ENCODE peak calls at places on chromosomes 13 and 19, in nine cellular contexts. P, S, U, Q, H, X, D, L and W are unnamed samples.

GRCh38 chr19:9768175-9769112 is at the start of gene ZNF846:
- DNase-seq in D (no peak), U (peak; percentile 95), Q (peak; percentile 98), L (peak; percentile 96), S (peak; percentile 94), H (peak; percentile 97), X (peak; percentile 95), P (peak; percentile 96), W (peak; percentile 91)

GRCh38 chr13:111202745-111203144 is 87.6 kb downstream of the ARHGEF7 start:
- DNase-seq in S (no peak), U (no peak), D (peak; percentile 6), X (no peak), L (peak; percentile 93), P (peak; percentile 45), Q (no peak), H (peak; percentile 89), W (peak; percentile 37)

GRCh38 chr13:34611678-34612077 is 330.4 kb upstream of the NBEA start:
- DNase-seq in Q (no peak), D (no peak), S (no peak), H (peak; percentile 60), L (no peak), U (no peak), P (no peak), X (no peak), W (no peak)

GRCh38 chr13:79456656-79457365 is 24.1 kb upstream of the NDFIP2 start:
- DNase-seq in U (no peak), P (no peak), X (no peak), S (no peak), H (no peak), L (no peak), D (no peak), Q (no peak), W (no peak)

GRCh38 chr19:7611541-7612279 is 16.0 kb downstream of the CAMSAP3 start:
- DNase-seq in Q (no peak), D (no peak), L (no peak), H (no peak), X (no peak), U (no peak), P (no peak), S (no peak), W (peak; percentile 39)

GRCh38 chr19:4647676-4648644 is 8.6 kb downstream of the TNFAIP8L1 start:
- DNase-seq in D (no peak), X (no peak), S (peak; percentile 56), P (peak; percentile 85), U (no peak), H (no peak), L (no peak), Q (no peak), W (no peak)

GRCh38 chr13:35621989-35622388 is 145.5 kb upstream of the MAB21L1 start:
- DNase-seq in Q (no peak), H (no peak), P (no peak), S (no peak), X (no peak), D (no peak), L (peak; percentile 2), U (no peak), W (no peak)

GRCh38 chr13:109595466-109595865 is 190.9 kb downstream of the IRS2 start:
- DNase-seq in S (no peak), Q (no peak), L (no peak), H (no peak), X (no peak), D (no peak), P (no peak), U (no peak), W (no peak)

GRCh38 chr19:38944981-38945506 is 14.3 kb downstream of the MRPS12 start:
- DNase-seq in S (no peak), X (no peak), P (no peak), Q (peak; percentile 61), D (no peak), U (no peak), L (no peak), H (no peak), W (no peak)

GRCh38 chr13:41562083-41562482 is 104.7 kb downstream of the RGCC start:
- DNase-seq in Q (no peak), H (peak; percentile 95), X (no peak), S (peak; percentile 68), D (no peak), U (no peak), L (peak; percentile 92), P (peak; percentile 58), W (no peak)

GRCh38 chr13:33328691-33329090 is 43.1 kb upstream of the STARD13 start:
- DNase-seq in H (no peak), P (no peak), Q (no peak), D (no peak), S (no peak), U (no peak), X (no peak), L (no peak), W (no peak)

GRCh38 chr13:20993211-20993610 is 68.2 kb downstream of the LATS2 start:
- DNase-seq in H (no peak), D (no peak), P (no peak), S (no peak), Q (no peak), U (no peak), X (no peak), L (no peak), W (no peak)

GRCh38 chr19:51771369-51771768 is 10.4 kb downstream of the FPR2 start:
- DNase-seq in S (no peak), P (no peak), X (no peak), H (no peak), D (no peak), U (no peak), L (no peak), Q (no peak), W (no peak)

GRCh38 chr19:18202759-18203407 is 959 bp downstream of the RAB3A start:
- DNase-seq in U (peak; percentile 25), L (no peak), S (no peak), P (no peak), X (no peak), D (no peak), Q (peak; percentile 82), H (no peak), W (peak; percentile 16)

GRCh38 chr19:38596057-38596981 is 21.4 kb downstream of the MAP4K1 start:
- DNase-seq in H (no peak), X (no peak), S (peak; percentile 67), L (no peak), D (peak; percentile 71), Q (no peak), U (peak; percentile 50), P (no peak), W (no peak)

GRCh38 chr13:112255550-112256120 is 120.5 kb upstream of the SPACA7 start:
- DNase-seq in D (no peak), X (no peak), L (no peak), Q (no peak), U (no peak), S (no peak), H (no peak), P (no peak), W (no peak)

GRCh38 chr19:6062274-6062673 is 48.0 kb downstream of the RFX2 start:
- DNase-seq in S (peak; percentile 50), D (no peak), X (peak; percentile 79), Q (peak; percentile 78), U (peak; percentile 29), H (peak; percentile 58), L (no peak), P (peak; percentile 71), W (no peak)

DNA sequence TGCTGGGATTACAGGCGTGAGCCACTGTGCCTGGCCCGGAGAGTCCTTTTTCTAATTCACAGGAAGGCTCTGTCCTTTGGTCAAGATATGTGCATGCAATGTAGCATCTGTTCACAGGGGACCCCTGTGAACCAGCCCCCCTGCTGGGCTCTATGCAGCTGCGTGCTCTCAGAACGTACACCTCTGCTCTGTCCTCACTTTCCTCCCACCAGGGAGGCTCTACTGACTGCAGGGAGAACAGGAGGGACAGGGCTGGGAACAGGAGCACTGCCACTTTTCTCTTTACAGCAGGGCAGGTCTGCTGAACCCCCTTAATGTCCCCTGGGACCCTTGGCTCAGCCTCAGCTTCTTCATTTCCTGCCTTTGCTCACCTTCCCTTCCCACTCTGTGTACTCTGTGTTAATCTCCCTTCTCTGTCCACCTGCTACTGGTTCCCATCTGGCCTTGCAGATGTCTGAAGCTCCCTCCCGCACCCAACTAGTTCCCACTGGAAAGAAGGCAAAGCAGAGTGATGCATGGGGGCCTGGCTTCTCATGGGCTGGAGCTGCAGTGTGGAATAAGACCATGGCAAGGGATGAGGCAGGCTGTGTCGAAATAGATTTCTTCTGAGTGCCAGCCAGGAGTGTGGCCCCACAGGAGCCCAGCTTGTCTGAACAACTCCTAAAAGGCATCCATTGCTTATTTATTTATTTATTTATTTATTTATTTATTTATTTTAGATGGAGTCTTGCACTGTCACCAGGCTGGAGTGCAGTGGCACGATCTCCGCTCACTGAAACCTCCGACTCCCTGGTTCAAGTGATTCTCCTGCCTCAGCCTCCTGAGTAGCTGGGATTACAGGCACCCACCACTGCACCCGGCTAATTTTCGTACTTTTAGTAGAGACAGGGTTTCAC is 7.2 kb downstream of the ADGRE2 start:
- DNase-seq in Q (peak; percentile 44), X (no peak), H (no peak), D (no peak), L (no peak), P (no peak), S (no peak), U (no peak), W (no peak)
- H3K27me3 ChIP-seq in Q (no peaks in the 10 kb centered on the region), X (no peaks in the 10 kb centered on the region), H (peaks cover 2% of the 10 kb centered on the region), D (no peaks in the 10 kb centered on the region), L (no peaks in the 10 kb centered on the region), P (peaks cover 30% of the 10 kb centered on the region), S (no peaks in the 10 kb centered on the region), U (no peaks in the 10 kb centered on the region), W (no peaks in the 10 kb centered on the region)

GRCh38 chr13:77323858-77324257 is 3.0 kb downstream of the MYCBP2 start:
- DNase-seq in D (no peak), Q (no peak), P (no peak), L (no peak), S (no peak), U (no peak), H (peak; percentile 11), X (no peak), W (no peak)
- H3K4me3 ChIP-seq in D (no peak overlapping the region), Q (no peak overlapping the region), P (no peak overlapping the region), L (no peak overlapping the region), S (peak overlapping the region; percentile 15), U (no peak overlapping the region), H (no peak overlapping the region), X (no peak overlapping the region), W (no peak overlapping the region)

DNA sequence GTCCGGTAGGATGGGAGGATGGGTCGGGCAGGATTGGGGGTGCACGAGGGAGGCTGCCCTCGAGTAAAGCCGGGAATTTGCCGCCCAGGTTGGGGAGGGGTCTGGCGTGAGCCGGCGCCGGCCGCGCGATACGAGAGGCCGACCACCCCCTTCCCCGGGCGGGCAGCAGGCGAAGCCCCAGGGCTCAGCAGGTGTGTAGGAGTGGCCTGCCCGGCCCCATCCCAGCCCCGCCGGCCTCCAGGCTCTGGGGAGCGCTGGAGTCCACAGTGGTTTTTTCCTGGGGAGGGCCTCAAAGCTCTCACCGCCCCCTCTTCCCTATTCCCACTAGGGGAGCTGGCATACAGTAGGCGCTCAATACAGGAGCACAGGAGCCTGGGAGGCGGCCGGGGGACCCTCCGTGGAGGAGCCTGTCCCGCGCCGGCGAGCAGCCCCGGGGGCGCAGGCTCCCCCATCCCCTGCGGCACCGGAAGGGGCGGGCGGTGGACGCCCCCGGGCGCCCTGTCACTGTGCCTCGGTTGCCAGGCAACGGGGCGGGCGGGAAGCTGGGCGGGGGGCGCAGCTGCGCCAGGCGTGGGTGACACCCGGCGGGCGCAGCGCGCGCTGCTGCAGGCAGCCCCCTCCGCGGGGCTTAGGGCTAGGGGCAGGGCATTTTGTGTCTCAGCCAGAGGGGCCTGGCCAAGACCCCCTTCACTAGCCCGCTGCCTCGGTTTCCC is 3.5 kb upstream of the REXO1 start:
- DNase-seq in P (no peak), U (no peak), L (no peak), H (no peak), S (peak; percentile 24), X (no peak), Q (no peak), D (no peak), W (peak; percentile 67)
- H3K4me1 ChIP-seq in P (peaks cover 42% of the 10 kb centered on the region), U (peaks cover 12% of the 10 kb centered on the region), L (peaks cover 31% of the 10 kb centered on the region), H (peaks cover 33% of the 10 kb centered on the region), S (peaks cover 25% of the 10 kb centered on the region), X (no peaks in the 10 kb centered on the region), Q (peaks cover 3% of the 10 kb centered on the region), D (peaks cover 65% of the 10 kb centered on the region), W (peaks cover 73% of the 10 kb centered on the region)

GRCh38 chr19:40597329-40597838 is 3.8 kb upstream of the LTBP4 start:
- DNase-seq in D (no peak), X (no peak), U (no peak), P (peak; percentile 15), Q (no peak), S (no peak), L (no peak), H (no peak), W (no peak)
- H3K27me3 ChIP-seq in D (no peaks in the 10 kb centered on the region), X (no peaks in the 10 kb centered on the region), U (peaks cover 5% of the 10 kb centered on the region), P (peaks cover 28% of the 10 kb centered on the region), Q (no peaks in the 10 kb centered on the region), S (peaks cover 11% of the 10 kb centered on the region), L (no peaks in the 10 kb centered on the region), H (peaks cover 2% of the 10 kb centered on the region), W (peaks cover 26% of the 10 kb centered on the region)